ENCODE peak calls at places on chromosome 1, in eight cellular contexts. R is effector memory CD4-positive, alpha-beta T cell; B is PC-3; M is AG04450; J is fibroblast of lung; C is uterus; F is Panc1; A is psoas muscle. T is an unnamed sample.

GRCh38 chr1:149848811-149849210 is 50.6 kb upstream of the BOLA1 start:
- DNase-seq in R (no peak), C (no peak), J (peak; percentile 12), B (peak; percentile 40), F (no peak), A (no peak), M (no peak), T (no peak)

GRCh38 chr1:54945393-54945936 is 35.0 kb upstream of the TMEM61 start:
- DNase-seq in A (no peak), R (no peak), J (no peak), B (peak; percentile 76), M (no peak), F (no peak), C (no peak), T (no peak)

GRCh38 chr1:6329392-6329791 is 64.2 kb downstream of the ACOT7 start:
- DNase-seq in R (no peak), A (no peak), B (no peak), M (no peak), C (peak; percentile 52), J (peak; percentile 50), F (no peak), T (no peak)

GRCh38 chr1:214404571-214405213 is 123.7 kb downstream of the SMYD2 start:
- DNase-seq in B (peak; percentile 9), F (no peak), M (no peak), A (no peak), R (no peak), C (no peak), J (peak; percentile 60), T (no peak)

GRCh38 chr1:231600461-231600976 is 26.1 kb upstream of the DISC1 start:
- DNase-seq in A (no peak), M (peak; percentile 50), R (no peak), B (no peak), F (no peak), J (peak; percentile 61), C (no peak), T (no peak)

GRCh38 chr1:246788895-246789338 is 64.7 kb downstream of the SCCPDH start:
- DNase-seq in J (peak; percentile 49), F (no peak), M (no peak), C (no peak), A (no peak), B (no peak), R (no peak), T (no peak)

GRCh38 chr1:204498980-204499379 is 4.4 kb upstream of the PIK3C2B start:
- DNase-seq in A (no peak), R (no peak), M (no peak), J (no peak), F (no peak), B (no peak), C (no peak), T (no peak)

GRCh38 chr1:232628335-232629214 is 1.4 kb downstream of the SIPA1L2 start:
- DNase-seq in M (no peak), R (no peak), J (peak; percentile 75), C (no peak), A (no peak), B (peak; percentile 75), F (no peak), T (no peak)

GRCh38 chr1:82318265-82318664 is 517.5 kb downstream of the ADGRL2 start:
- DNase-seq in R (no peak), M (no peak), J (peak; percentile 32), F (no peak), B (no peak), C (no peak), A (no peak), T (no peak)

GRCh38 chr1:151832318-151832984 is 849 bp upstream of the RORC start:
- DNase-seq in R (no peak), J (peak; percentile 52), F (no peak), C (peak; percentile 33), M (no peak), B (peak; percentile 68), A (peak; percentile 97), T (no peak)

GRCh38 chr1:155012052-155012546 is 9.5 kb downstream of the ZBTB7B start:
- DNase-seq in B (no peak), C (peak; percentile 72), R (no peak), F (no peak), A (peak; percentile 89), J (peak; percentile 88), M (no peak), T (no peak)

GRCh38 chr1:71080782-71081696 is at the start of gene ZRANB2:
- DNase-seq in A (peak; percentile 94), F (peak; percentile 92), R (peak; percentile 77), B (peak; percentile 97), M (peak; percentile 87), J (peak; percentile 98), C (peak; percentile 91), T (peak; percentile 88)

GRCh38 chr1:244326757-244327156 is 125.0 kb downstream of the ADSS2 start:
- DNase-seq in A (no peak), C (no peak), J (no peak), F (no peak), M (no peak), R (no peak), B (peak; percentile 21), T (no peak)

GRCh38 chr1:2789986-2790581 is 11.4 kb downstream of the TTC34 start:
- DNase-seq in B (no peak), F (no peak), C (no peak), J (no peak), R (no peak), A (peak; percentile 38), M (no peak), T (peak; percentile 9)
- H3K9me3 ChIP-seq in B (peaks cover 8% of the 10 kb centered on the region), F (peaks cover 13% of the 10 kb centered on the region), C (peaks cover 8% of the 10 kb centered on the region), J (no peaks in the 10 kb centered on the region), R (peaks cover 6% of the 10 kb centered on the region), A (peaks cover 28% of the 10 kb centered on the region), M (peaks cover 67% of the 10 kb centered on the region), T (no peaks in the 10 kb centered on the region)

GRCh38 chr1:227666286-227666685 is 68.8 kb downstream of the JMJD4 start:
- DNase-seq in B (no peak), M (no peak), J (no peak), A (no peak), F (no peak), C (no peak), R (no peak), T (no peak)
- H3K9me3 ChIP-seq in B (peaks cover 89% of the 10 kb centered on the region), M (peaks cover 42% of the 10 kb centered on the region), J (no peaks in the 10 kb centered on the region), A (peaks cover 92% of the 10 kb centered on the region), F (peaks cover 63% of the 10 kb centered on the region), C (peaks cover 70% of the 10 kb centered on the region), R (peaks cover 76% of the 10 kb centered on the region), T (peaks cover 28% of the 10 kb centered on the region)

DNA sequence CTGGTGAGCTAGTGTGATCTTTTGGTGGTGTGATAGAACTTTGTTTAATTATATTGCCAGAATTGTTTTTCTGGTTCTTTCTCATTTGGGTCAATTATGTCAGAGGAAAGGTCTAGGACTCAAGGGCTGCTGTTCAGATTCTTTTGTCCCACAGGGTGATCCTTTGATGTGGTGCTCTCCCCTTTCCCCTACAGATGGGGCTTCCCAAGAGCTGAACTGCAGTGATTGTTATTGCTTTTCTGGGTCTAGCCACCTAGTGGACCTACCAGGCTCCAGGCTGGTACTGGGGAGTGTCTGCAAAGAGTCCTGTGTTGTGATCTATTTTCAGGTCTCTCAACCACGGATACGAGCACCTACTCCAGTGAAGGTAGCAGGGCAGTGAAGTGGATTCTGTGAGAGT is 25.9 kb upstream of the CD84 start:
- DNase-seq in J (no peak), A (no peak), F (no peak), C (no peak), M (no peak), R (no peak), B (no peak), T (no peak)
- H3K9me3 ChIP-seq in J (no peaks in the 10 kb centered on the region), A (peaks cover 9% of the 10 kb centered on the region), F (no peaks in the 10 kb centered on the region), C (peaks cover 8% of the 10 kb centered on the region), M (no peaks in the 10 kb centered on the region), R (no peaks in the 10 kb centered on the region), B (no peaks in the 10 kb centered on the region), T (no peaks in the 10 kb centered on the region)

GRCh38 chr1:178772952-178773351 is 47.9 kb downstream of the RALGPS2 start:
- DNase-seq in C (no peak), J (no peak), B (no peak), F (no peak), M (no peak), R (no peak), A (no peak), T (no peak)

GRCh38 chr1:178774263-178774662 is 49.2 kb downstream of the RALGPS2 start:
- DNase-seq in A (no peak), F (no peak), R (no peak), C (no peak), J (peak; percentile 61), B (peak; percentile 46), M (no peak), T (no peak)

DNA sequence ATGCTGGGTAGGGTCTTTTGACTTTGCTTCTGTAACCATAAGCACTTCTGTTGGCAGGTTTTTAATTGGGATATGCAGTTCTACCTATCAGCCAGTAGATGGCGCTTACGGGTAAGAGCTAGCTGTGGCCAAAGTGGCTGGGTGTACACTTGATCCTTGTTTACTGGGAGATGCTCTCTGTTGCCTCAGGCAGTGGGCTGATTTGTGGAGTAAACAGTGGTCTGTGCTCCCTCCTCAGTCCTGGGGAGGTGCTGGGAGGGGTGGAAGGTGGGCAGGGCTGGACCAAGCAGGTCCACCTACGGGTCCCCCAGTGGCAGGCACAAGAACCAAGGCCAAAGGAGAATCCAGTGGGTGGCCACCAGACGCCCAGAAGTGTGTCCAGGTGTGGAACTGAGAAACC is 43.4 kb downstream of the RALGPS2 start:
- DNase-seq in R (no peak), C (no peak), A (no peak), B (peak; percentile 54), F (peak; percentile 32), J (peak; percentile 49), M (no peak), T (no peak)
- H3K9me3 ChIP-seq in R (no peaks in the 10 kb centered on the region), C (no peaks in the 10 kb centered on the region), A (no peaks in the 10 kb centered on the region), B (peaks cover 5% of the 10 kb centered on the region), F (no peaks in the 10 kb centered on the region), J (no peaks in the 10 kb centered on the region), M (peaks cover 33% of the 10 kb centered on the region), T (no peaks in the 10 kb centered on the region)

GRCh38 chr1:212908971-212909370 is 41.4 kb upstream of the VASH2 start:
- DNase-seq in J (no peak), M (no peak), R (no peak), A (no peak), C (no peak), F (no peak), B (no peak), T (no peak)
- H3K9me3 ChIP-seq in J (no peaks in the 10 kb centered on the region), M (no peaks in the 10 kb centered on the region), R (no peaks in the 10 kb centered on the region), A (no peaks in the 10 kb centered on the region), C (no peaks in the 10 kb centered on the region), F (no peaks in the 10 kb centered on the region), B (no peaks in the 10 kb centered on the region), T (no peaks in the 10 kb centered on the region)